ENCODE peak calls at places on chromosome 2, in eight cellular contexts. One of them, this sample, is unnamed.
A peak's percentile ranks its signal among the peaks of the same experiment; 100 is the strongest.

GRCh38 chr2:226800941-226801784 is 1.5 kb upstream of the IRS1 start:
- DNase-seq in tibial nerve: peak; percentile 37
- DNase-seq in ELR: peak; percentile 78
- DNase-seq in NCI-H1092 treated with DMSO at 0.1 percent for 48 hours: peak; percentile 74
- DNase-seq in Caki2: peak; percentile 93
- DNase-seq in cardiac septum: peak; percentile 91
- DNase-seq in SK-N-DZ: peak; percentile 83
- DNase-seq in HTR-8/SVneo: no peak
- DNase-seq in this sample: peak; percentile 91

GRCh38 chr2:136375017-136375901 is 257.3 kb upstream of the CXCR4 start:
- DNase-seq in ELR: no peak
- DNase-seq in Caki2: no peak
- DNase-seq in tibial nerve: no peak
- DNase-seq in HTR-8/SVneo: no peak
- DNase-seq in cardiac septum: no peak
- DNase-seq in NCI-H1092 treated with DMSO at 0.1 percent for 48 hours: no peak
- DNase-seq in SK-N-DZ: no peak
- DNase-seq in this sample: no peak

GRCh38 chr2:68937346-68938055 is 15.2 kb downstream of the GKN2 start:
- DNase-seq in Caki2: no peak
- DNase-seq in HTR-8/SVneo: no peak
- DNase-seq in SK-N-DZ: no peak
- DNase-seq in ELR: no peak
- DNase-seq in tibial nerve: no peak
- DNase-seq in NCI-H1092 treated with DMSO at 0.1 percent for 48 hours: no peak
- DNase-seq in cardiac septum: no peak
- DNase-seq in this sample: no peak

GRCh38 chr2:128416781-128417180 is 98.1 kb upstream of the HS6ST1 start:
- DNase-seq in Caki2: no peak
- DNase-seq in HTR-8/SVneo: no peak
- DNase-seq in ELR: no peak
- DNase-seq in cardiac septum: peak; percentile 56
- DNase-seq in SK-N-DZ: no peak
- DNase-seq in tibial nerve: no peak
- DNase-seq in NCI-H1092 treated with DMSO at 0.1 percent for 48 hours: no peak
- DNase-seq in this sample: peak; percentile 51

GRCh38 chr2:166961933-166962332 is 73.7 kb downstream of the XIRP2 start:
- DNase-seq in ELR: no peak
- DNase-seq in Caki2: no peak
- DNase-seq in HTR-8/SVneo: no peak
- DNase-seq in cardiac septum: no peak
- DNase-seq in tibial nerve: no peak
- DNase-seq in SK-N-DZ: no peak
- DNase-seq in NCI-H1092 treated with DMSO at 0.1 percent for 48 hours: no peak
- DNase-seq in this sample: no peak

GRCh38 chr2:198371902-198372611 is 567.7 kb downstream of the PLCL1 start:
- DNase-seq in SK-N-DZ: no peak
- DNase-seq in Caki2: no peak
- DNase-seq in NCI-H1092 treated with DMSO at 0.1 percent for 48 hours: no peak
- DNase-seq in cardiac septum: no peak
- DNase-seq in HTR-8/SVneo: no peak
- DNase-seq in tibial nerve: no peak
- DNase-seq in ELR: peak; percentile 79
- DNase-seq in this sample: no peak

GRCh38 chr2:147521936-147522335 is 322.9 kb upstream of the ACVR2A start:
- DNase-seq in tibial nerve: no peak
- DNase-seq in NCI-H1092 treated with DMSO at 0.1 percent for 48 hours: no peak
- DNase-seq in SK-N-DZ: no peak
- DNase-seq in Caki2: no peak
- DNase-seq in HTR-8/SVneo: no peak
- DNase-seq in ELR: no peak
- DNase-seq in cardiac septum: no peak
- DNase-seq in this sample: no peak

GRCh38 chr2:20185176-20186022 is 39.5 kb downstream of the SDC1 start:
- DNase-seq in cardiac septum: no peak
- DNase-seq in ELR: peak; percentile 97
- DNase-seq in tibial nerve: no peak
- DNase-seq in HTR-8/SVneo: peak; percentile 78
- DNase-seq in NCI-H1092 treated with DMSO at 0.1 percent for 48 hours: no peak
- DNase-seq in SK-N-DZ: no peak
- DNase-seq in Caki2: peak; percentile 61
- DNase-seq in this sample: no peak

GRCh38 chr2:171475979-171476378 is 42.0 kb downstream of the DCAF17 start:
- DNase-seq in HTR-8/SVneo: no peak
- DNase-seq in cardiac septum: no peak
- DNase-seq in tibial nerve: no peak
- DNase-seq in Caki2: no peak
- DNase-seq in ELR: no peak
- DNase-seq in NCI-H1092 treated with DMSO at 0.1 percent for 48 hours: no peak
- DNase-seq in SK-N-DZ: no peak
- DNase-seq in this sample: no peak

GRCh38 chr2:219739061-219739460 is 111.6 kb downstream of the SLC4A3 start:
- DNase-seq in tibial nerve: no peak
- DNase-seq in cardiac septum: no peak
- DNase-seq in ELR: no peak
- DNase-seq in HTR-8/SVneo: no peak
- DNase-seq in SK-N-DZ: no peak
- DNase-seq in NCI-H1092 treated with DMSO at 0.1 percent for 48 hours: no peak
- DNase-seq in Caki2: no peak
- DNase-seq in this sample: no peak

GRCh38 chr2:119008108-119008507 is 66.1 kb downstream of the MARCO start:
- DNase-seq in SK-N-DZ: no peak
- DNase-seq in tibial nerve: no peak
- DNase-seq in NCI-H1092 treated with DMSO at 0.1 percent for 48 hours: no peak
- DNase-seq in cardiac septum: no peak
- DNase-seq in Caki2: no peak
- DNase-seq in ELR: peak; percentile 30
- DNase-seq in HTR-8/SVneo: no peak
- DNase-seq in this sample: no peak

GRCh38 chr2:46535360-46535759 is 56.0 kb downstream of the TMEM247 start:
- DNase-seq in NCI-H1092 treated with DMSO at 0.1 percent for 48 hours: no peak
- DNase-seq in SK-N-DZ: no peak
- DNase-seq in tibial nerve: no peak
- DNase-seq in HTR-8/SVneo: no peak
- DNase-seq in Caki2: no peak
- DNase-seq in cardiac septum: no peak
- DNase-seq in ELR: no peak
- DNase-seq in this sample: no peak

GRCh38 chr2:186709529-186710455 is 15.9 kb downstream of the FAM171B start:
- DNase-seq in HTR-8/SVneo: no peak
- DNase-seq in SK-N-DZ: no peak
- DNase-seq in cardiac septum: no peak
- DNase-seq in Caki2: no peak
- DNase-seq in tibial nerve: no peak
- DNase-seq in ELR: no peak
- DNase-seq in NCI-H1092 treated with DMSO at 0.1 percent for 48 hours: no peak
- DNase-seq in this sample: no peak

GRCh38 chr2:235458839-235459273 is 35.0 kb upstream of the AGAP1 start:
- DNase-seq in SK-N-DZ: no peak
- DNase-seq in NCI-H1092 treated with DMSO at 0.1 percent for 48 hours: peak; percentile 7
- DNase-seq in HTR-8/SVneo: peak; percentile 29
- DNase-seq in Caki2: peak; percentile 81
- DNase-seq in cardiac septum: no peak
- DNase-seq in ELR: peak; percentile 64
- DNase-seq in tibial nerve: no peak
- DNase-seq in this sample: no peak

GRCh38 chr2:239025081-239025801 is 177.4 kb downstream of the TWIST2 start:
- DNase-seq in HTR-8/SVneo: peak; percentile 15
- DNase-seq in ELR: peak; percentile 85
- DNase-seq in Caki2: peak; percentile 9
- DNase-seq in tibial nerve: no peak
- DNase-seq in SK-N-DZ: no peak
- DNase-seq in NCI-H1092 treated with DMSO at 0.1 percent for 48 hours: no peak
- DNase-seq in cardiac septum: no peak
- DNase-seq in this sample: peak; percentile 72

GRCh38 chr2:7627587-7627986 is 710.4 kb downstream of the RNF144A start:
- DNase-seq in SK-N-DZ: no peak
- DNase-seq in cardiac septum: no peak
- DNase-seq in NCI-H1092 treated with DMSO at 0.1 percent for 48 hours: no peak
- DNase-seq in Caki2: no peak
- DNase-seq in tibial nerve: no peak
- DNase-seq in ELR: no peak
- DNase-seq in HTR-8/SVneo: no peak
- DNase-seq in this sample: no peak

GRCh38 chr2:204354442-204354856 is 190.8 kb upstream of the PARD3B start:
- DNase-seq in SK-N-DZ: no peak
- DNase-seq in ELR: no peak
- DNase-seq in Caki2: no peak
- DNase-seq in cardiac septum: no peak
- DNase-seq in tibial nerve: no peak
- DNase-seq in HTR-8/SVneo: no peak
- DNase-seq in NCI-H1092 treated with DMSO at 0.1 percent for 48 hours: no peak
- DNase-seq in this sample: no peak

GRCh38 chr2:111706481-111707001 is 177.5 kb downstream of the ANAPC1 start:
- DNase-seq in cardiac septum: no peak
- DNase-seq in ELR: no peak
- DNase-seq in SK-N-DZ: no peak
- DNase-seq in HTR-8/SVneo: no peak
- DNase-seq in Caki2: no peak
- DNase-seq in NCI-H1092 treated with DMSO at 0.1 percent for 48 hours: no peak
- DNase-seq in tibial nerve: no peak
- DNase-seq in this sample: no peak

GRCh38 chr2:71971493-71971892 is 176.2 kb downstream of the CYP26B1 start:
- DNase-seq in cardiac septum: no peak
- DNase-seq in Caki2: no peak
- DNase-seq in ELR: no peak
- DNase-seq in SK-N-DZ: no peak
- DNase-seq in NCI-H1092 treated with DMSO at 0.1 percent for 48 hours: no peak
- DNase-seq in tibial nerve: no peak
- DNase-seq in HTR-8/SVneo: no peak
- DNase-seq in this sample: no peak

GRCh38 chr2:199379251-199379650 is 78.5 kb downstream of the SATB2 start:
- DNase-seq in ELR: peak; percentile 77
- DNase-seq in Caki2: peak; percentile 6
- DNase-seq in tibial nerve: no peak
- DNase-seq in SK-N-DZ: no peak
- DNase-seq in NCI-H1092 treated with DMSO at 0.1 percent for 48 hours: peak; percentile 13
- DNase-seq in cardiac septum: no peak
- DNase-seq in HTR-8/SVneo: peak; percentile 74
- DNase-seq in this sample: no peak

GRCh38 chr2:172865422-172865821 is 129.8 kb downstream of the RAPGEF4 start:
- DNase-seq in HTR-8/SVneo: no peak
- DNase-seq in cardiac septum: no peak
- DNase-seq in tibial nerve: no peak
- DNase-seq in Caki2: no peak
- DNase-seq in NCI-H1092 treated with DMSO at 0.1 percent for 48 hours: no peak
- DNase-seq in SK-N-DZ: no peak
- DNase-seq in ELR: peak; percentile 40
- DNase-seq in this sample: no peak

This sample was measured in posterior vena cava.